ENCODE peak calls at places on chromosomes 13 and 19, in five cellular contexts. V is CD8-positive, alpha-beta memory T cell; U is PC-3; A is A549; Q is foreskin keratinocyte. W is an unnamed sample.
A peak's percentile ranks its signal among the peaks of the same experiment; 100 is the strongest.

GRCh38 chr13:62293081-62293480 is 877.4 kb upstream of the PCDH20 start:
- DNase-seq in A (peak; percentile 14), V (no peak), U (peak; percentile 46), Q (peak; percentile 2), W (no peak)

GRCh38 chr19:34181111-34181864 is 9.0 kb downstream of the LSM14A start:
- DNase-seq in U (peak; percentile 4), Q (peak; percentile 11), A (no peak), V (no peak), W (no peak)

GRCh38 chr13:76992548-76993001 is 694 bp downstream of the CLN5 start:
- DNase-seq in U (peak; percentile 14), V (peak; percentile 8), A (peak; percentile 17), Q (no peak), W (peak; percentile 18)

GRCh38 chr13:39682310-39682709 is 26.8 kb downstream of the COG6 start:
- DNase-seq in V (no peak), A (no peak), U (no peak), Q (no peak), W (no peak)

GRCh38 chr13:110759710-110760109 is 46.2 kb downstream of the ING1 start:
- DNase-seq in Q (no peak), A (no peak), V (no peak), U (peak; percentile 42), W (no peak)

GRCh38 chr19:10205636-10206035 is 10.9 kb upstream of the DNMT1 start:
- DNase-seq in Q (no peak), V (no peak), A (no peak), U (no peak), W (no peak)

GRCh38 chr13:112711528-112712265 is 21.9 kb downstream of the ATP11A start:
- DNase-seq in Q (peak; percentile 93), A (peak; percentile 80), U (peak; percentile 77), V (no peak), W (peak; percentile 83)

GRCh38 chr13:106490177-106490576 is 45.3 kb downstream of the EFNB2 start:
- DNase-seq in A (no peak), V (no peak), U (no peak), Q (no peak), W (no peak)

GRCh38 chr13:73141292-73141771 is 82.5 kb downstream of the KLF5 start:
- DNase-seq in A (no peak), U (no peak), V (no peak), Q (no peak), W (no peak)

GRCh38 chr13:44758595-44759221 is 182.6 kb upstream of the TSC22D1 start:
- DNase-seq in V (no peak), A (peak; percentile 40), U (peak; percentile 88), Q (peak; percentile 94), W (no peak)

GRCh38 chr13:76965759-76966421 is 17.6 kb downstream of the ACOD1 start:
- DNase-seq in A (no peak), U (peak; percentile 18), V (no peak), Q (no peak), W (peak; percentile 57)

GRCh38 chr13:32905063-32905863 is 111.0 kb upstream of the KL start:
- DNase-seq in U (peak; percentile 20), A (no peak), Q (no peak), V (no peak), W (no peak)

GRCh38 chr13:30870049-30870884 is 35.8 kb upstream of the MEDAG start:
- DNase-seq in V (no peak), Q (no peak), U (peak; percentile 46), A (peak; percentile 38), W (peak; percentile 81)

GRCh38 chr13:27359203-27359821 is 65.1 kb upstream of the GTF3A start:
- DNase-seq in Q (no peak), A (peak; percentile 55), U (peak; percentile 75), V (peak; percentile 41), W (peak; percentile 54)

GRCh38 chr19:34644991-34645461 is 31.9 kb downstream of the SCGB2B2 start:
- DNase-seq in U (no peak), V (no peak), Q (no peak), A (no peak), W (no peak)

GRCh38 chr19:30419581-30420180 is 47.5 kb downstream of the ZNF536 start:
- DNase-seq in A (no peak), Q (no peak), V (no peak), U (no peak), W (no peak)

GRCh38 chr13:98938801-98939200 is 39.1 kb downstream of the DOCK9 start:
- DNase-seq in U (no peak), V (no peak), A (no peak), Q (no peak), W (no peak)

DNA sequence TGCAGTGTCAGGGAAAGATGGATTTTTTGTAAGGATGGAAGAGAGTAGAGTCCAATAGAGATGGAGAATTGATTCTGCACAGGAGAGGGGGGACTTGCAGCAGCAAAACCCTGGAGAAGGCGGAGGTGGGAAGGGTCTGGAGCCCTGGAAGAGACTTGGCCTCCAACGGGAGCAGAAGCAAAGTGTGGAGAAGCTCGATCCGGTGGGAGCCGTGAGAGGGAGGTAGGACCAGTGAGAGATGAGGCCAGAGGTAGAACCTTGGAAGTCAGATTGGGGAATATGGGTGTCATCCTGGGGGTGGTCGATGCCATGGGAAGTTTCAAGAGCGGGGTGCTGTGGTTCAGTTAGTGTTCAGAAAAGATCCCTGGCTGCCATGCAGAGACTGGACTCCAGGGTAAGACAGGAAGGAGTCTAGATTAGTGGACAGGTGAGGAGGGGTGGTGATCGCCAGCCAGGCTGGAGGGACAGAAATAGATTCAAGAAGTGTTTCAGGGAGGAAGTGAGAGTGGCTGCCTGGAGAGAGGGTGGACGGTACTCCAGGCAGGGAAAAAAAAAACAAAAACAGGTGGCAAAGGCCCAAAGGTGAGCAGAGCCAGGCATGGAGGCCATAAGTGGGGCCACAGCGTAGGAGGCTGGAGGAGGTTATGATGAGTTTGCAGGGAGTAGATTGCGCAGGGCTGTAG is 2.6 kb downstream of the PPP5C start:
- DNase-seq in Q (no peak), V (no peak), U (no peak), A (no peak), W (no peak)
- H3K4me1 ChIP-seq in Q (peaks cover 20% of the 10 kb centered on the region), V (peaks cover 52% of the 10 kb centered on the region), U (peaks cover 12% of the 10 kb centered on the region), A (peaks cover 44% of the 10 kb centered on the region), W (peaks cover 37% of the 10 kb centered on the region)

GRCh38 chr13:40974460-40975407 is 44.4 kb downstream of the ELF1 start:
- DNase-seq in A (peak; percentile 58), U (peak; percentile 37), V (peak; percentile 29), Q (no peak), W (no peak)
- H3K4me1 ChIP-seq in A (peaks cover 38% of the 10 kb centered on the region), U (peaks cover 8% of the 10 kb centered on the region), V (peaks cover 86% of the 10 kb centered on the region), Q (peaks cover 20% of the 10 kb centered on the region), W (peaks cover 95% of the 10 kb centered on the region)

DNA sequence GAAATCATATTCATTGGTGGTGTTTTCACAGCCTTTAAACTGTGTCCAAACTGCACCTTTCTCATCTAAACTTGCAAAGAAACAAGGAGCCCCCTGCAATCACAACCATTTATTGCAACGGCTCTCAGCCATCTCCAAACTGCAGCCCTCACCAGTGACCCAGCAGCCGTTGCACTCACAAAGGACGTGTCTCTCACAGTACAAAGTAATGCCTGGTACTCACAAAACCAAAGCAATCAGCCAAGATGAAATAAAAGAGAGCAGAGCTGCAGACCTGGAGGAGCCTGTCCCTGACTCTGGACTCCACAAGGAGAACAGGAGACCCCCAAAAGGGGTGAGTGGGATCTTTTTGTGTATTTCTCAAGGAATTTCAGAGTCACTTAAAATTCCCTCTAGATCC is 20.2 kb upstream of the CEACAM21 start:
- DNase-seq in Q (no peak), V (no peak), U (no peak), A (no peak), W (no peak)
- H3K4me1 ChIP-seq in Q (no peaks in the 10 kb centered on the region), V (peaks cover 73% of the 10 kb centered on the region), U (no peaks in the 10 kb centered on the region), A (no peaks in the 10 kb centered on the region), W (no peaks in the 10 kb centered on the region)

GRCh38 chr19:1237754-1238372 is at the start of gene CBARP:
- DNase-seq in V (peak; percentile 46), Q (no peak), U (peak; percentile 35), A (no peak), W (peak; percentile 64)

GRCh38 chr19:1239796-1240737 is 1.5 kb upstream of the ATP5F1D start:
- DNase-seq in Q (no peak), V (peak; percentile 91), A (peak; percentile 87), U (peak; percentile 80), W (peak; percentile 94)

GRCh38 chr19:1240925-1241324 is 626 bp upstream of the ATP5F1D start:
- DNase-seq in Q (no peak), V (no peak), A (no peak), U (no peak), W (no peak)

GRCh38 chr19:1238373-1239303 is 833 bp upstream of the CBARP start:
- DNase-seq in A (no peak), U (no peak), Q (no peak), V (no peak), W (peak; percentile 42)

DNA sequence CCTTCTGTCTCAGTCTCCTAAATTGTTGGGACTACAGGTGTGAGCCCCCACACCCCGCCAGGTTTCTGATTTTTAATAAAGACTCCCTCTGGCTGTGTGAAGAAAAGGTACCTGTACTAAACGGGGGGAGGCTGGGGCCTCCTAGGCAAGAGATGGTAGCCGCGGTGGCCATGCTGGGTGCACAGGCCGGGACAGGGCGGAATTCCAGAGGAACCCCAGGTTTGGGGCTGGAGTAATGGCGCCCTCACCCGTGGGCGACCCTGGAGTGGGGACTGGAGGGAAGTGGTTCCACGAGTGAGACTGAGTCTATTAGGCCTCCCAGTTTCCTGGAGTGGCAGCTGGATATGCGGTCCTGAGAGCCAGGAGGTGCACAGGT is 1.6 kb upstream of the CBARP start:
- DNase-seq in V (no peak), Q (no peak), U (no peak), A (no peak), W (no peak)
- H3K4me1 ChIP-seq in V (peaks cover 42% of the 10 kb centered on the region), Q (peaks cover 3% of the 10 kb centered on the region), U (peaks cover 17% of the 10 kb centered on the region), A (peaks cover 36% of the 10 kb centered on the region), W (peaks cover 54% of the 10 kb centered on the region)

GRCh38 chr19:16619456-16619855 is 8.5 kb downstream of the MED26 start:
- DNase-seq in U (no peak), A (no peak), V (no peak), Q (no peak), W (peak; percentile 37)
- H3K4me1 ChIP-seq in U (peaks cover 6% of the 10 kb centered on the region), A (no peaks in the 10 kb centered on the region), V (peaks cover 54% of the 10 kb centered on the region), Q (peaks cover 10% of the 10 kb centered on the region), W (peaks cover 91% of the 10 kb centered on the region)

GRCh38 chr13:114046447-114046846 is 72.6 kb upstream of the C13orf46 start:
- DNase-seq in U (no peak), A (no peak), V (no peak), Q (no peak), W (no peak)
- H3K4me1 ChIP-seq in U (no peaks in the 10 kb centered on the region), A (peaks cover 16% of the 10 kb centered on the region), V (peaks cover 51% of the 10 kb centered on the region), Q (no peaks in the 10 kb centered on the region), W (no peaks in the 10 kb centered on the region)

GRCh38 chr13:114112826-114113322 is 19.5 kb downstream of the RASA3 start:
- DNase-seq in Q (no peak), A (no peak), U (no peak), V (no peak), W (no peak)
- H3K4me1 ChIP-seq in Q (peaks cover 8% of the 10 kb centered on the region), A (peaks cover 20% of the 10 kb centered on the region), U (peaks cover 17% of the 10 kb centered on the region), V (peaks cover 82% of the 10 kb centered on the region), W (peaks cover 13% of the 10 kb centered on the region)

DNA sequence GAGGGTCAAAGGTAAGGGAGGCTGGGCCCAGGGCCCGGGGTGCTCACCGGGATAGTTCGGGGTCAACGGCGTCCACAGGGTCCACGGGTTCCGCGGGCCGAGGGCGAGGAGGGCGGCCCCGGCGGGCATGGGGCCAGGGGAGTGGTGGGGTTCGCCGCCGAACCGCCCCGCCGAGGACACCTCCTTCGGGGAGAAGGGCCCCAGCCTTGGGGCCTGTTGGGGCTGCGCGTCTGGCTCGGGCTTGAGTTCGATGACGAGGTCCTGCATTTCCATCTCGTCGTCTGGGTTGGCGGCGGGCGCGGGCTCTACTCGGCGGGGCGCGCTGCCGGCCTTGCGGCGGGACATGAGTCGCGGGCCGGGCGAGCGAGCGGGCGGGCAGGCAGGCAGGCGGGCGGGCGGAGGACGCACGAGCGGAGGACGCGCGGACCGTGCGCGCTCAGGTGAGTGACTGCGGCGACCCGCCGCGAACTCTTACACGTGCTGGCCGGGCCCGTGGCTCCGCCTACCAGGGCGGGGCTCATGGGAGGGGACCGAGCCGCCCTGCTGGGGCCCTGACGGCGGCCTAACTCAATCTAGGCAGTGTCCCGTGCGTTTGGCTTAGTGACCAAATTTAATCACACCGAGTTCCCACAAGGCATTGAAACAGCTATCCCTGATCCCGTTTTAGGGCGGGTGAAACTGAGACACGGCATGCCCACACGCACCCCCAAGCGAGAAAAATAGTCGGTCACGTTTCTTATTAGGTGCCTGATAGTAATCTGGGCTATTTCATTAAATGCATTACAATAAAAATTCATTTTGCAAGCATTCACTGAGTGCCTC is at the start of gene ZNF296:
- DNase-seq in A (peak; percentile 84), Q (no peak), V (peak; percentile 75), U (peak; percentile 82), W (peak; percentile 74)
- H3K4me1 ChIP-seq in A (peaks cover 31% of the 10 kb centered on the region), Q (no peaks in the 10 kb centered on the region), V (peaks cover 42% of the 10 kb centered on the region), U (peaks cover 11% of the 10 kb centered on the region), W (peaks cover 18% of the 10 kb centered on the region)